ENCODE peak calls at places on chromosomes 1 and 21, in six cellular contexts. U is left lung, P is esophagus squamous epithelium, S is suprapubic skin, L is Caco-2, X is psoas muscle. M is an unnamed sample.
A peak's percentile ranks its signal among the peaks of the same experiment; 100 is the strongest.

GRCh38 chr1:31984419-31985347 is 29.0 kb upstream of the KHDRBS1 start:
- DNase-seq in U (no peak), P (no peak), S (no peak), L (no peak), X (no peak), M (peak; percentile 74)

GRCh38 chr1:35642472-35642955 is 1.2 kb upstream of the PSMB2 start:
- DNase-seq in U (no peak), P (no peak), S (no peak), L (no peak), X (no peak), M (peak; percentile 14)

GRCh38 chr1:118204106-118204505 is 19.1 kb upstream of the SPAG17 start:
- DNase-seq in U (no peak), P (no peak), S (no peak), L (no peak), X (no peak), M (peak; percentile 35)

GRCh38 chr1:109383850-109384249 is 13.9 kb downstream of the SORT1 start:
- DNase-seq in U (no peak), P (no peak), S (no peak), L (no peak), X (no peak), M (no peak)

GRCh38 chr1:146051452-146051852 is 29.9 kb upstream of the HJV start:
- DNase-seq in U (no peak), P (no peak), S (no peak), L (no peak), X (no peak), M (no peak)

GRCh38 chr21:43956667-43957030 is 55.5 kb upstream of the TRAPPC10 start:
- DNase-seq in U (peak; percentile 44), P (no peak), S (no peak), L (no peak), X (peak; percentile 84), M (peak; percentile 44)

GRCh38 chr21:43749686-43750262 is 26.3 kb downstream of the CSTB start:
- DNase-seq in U (no peak), P (no peak), S (no peak), L (no peak), X (peak; percentile 42), M (no peak)

GRCh38 chr1:193326296-193326695 is 139.9 kb upstream of the B3GALT2 start:
- DNase-seq in U (no peak), P (no peak), S (no peak), L (no peak), X (no peak), M (no peak)

GRCh38 chr1:53631622-53632310 is 107.2 kb downstream of the GLIS1 start:
- DNase-seq in U (no peak), P (no peak), S (peak; percentile 20), L (no peak), X (no peak), M (no peak)

GRCh38 chr1:172273668-172274396 is 146.7 kb upstream of the C1orf105 start:
- DNase-seq in U (no peak), P (no peak), S (no peak), L (no peak), X (no peak), M (no peak)

GRCh38 chr1:77594366-77595112 is 87.9 kb downstream of the ZZZ3 start:
- DNase-seq in U (no peak), P (no peak), S (no peak), L (no peak), X (no peak), M (no peak)

GRCh38 chr1:178220094-178220493 is 126.2 kb downstream of the RASAL2 start:
- DNase-seq in U (no peak), P (no peak), S (no peak), L (no peak), X (no peak), M (peak; percentile 49)

GRCh38 chr1:201096977-201097856 is 15.0 kb downstream of the CACNA1S start:
- DNase-seq in U (no peak), P (no peak), S (no peak), L (no peak), X (peak; percentile 36), M (no peak)

GRCh38 chr1:199282910-199283309 is 644.1 kb downstream of the PTPRC start:
- DNase-seq in U (no peak), P (no peak), S (no peak), L (no peak), X (no peak), M (no peak)

GRCh38 chr21:32412162-32412997 is at the start of gene EVA1C:
- DNase-seq in U (peak; percentile 88), P (no peak), S (peak; percentile 87), L (no peak), X (peak; percentile 84), M (peak; percentile 82)

GRCh38 chr21:35026617-35027557 is 22.2 kb downstream of the RUNX1 start:
- DNase-seq in U (peak; percentile 96), P (no peak), S (no peak), L (peak; percentile 83), X (peak; percentile 76), M (peak; percentile 47)

GRCh38 chr1:207811920-207812720 is 60.3 kb downstream of the CD46 start:
- DNase-seq in U (peak; percentile 84), P (no peak), S (peak; percentile 80), L (peak; percentile 70), X (peak; percentile 94), M (peak; percentile 71)

GRCh38 chr1:207813946-207814345 is 62.1 kb downstream of the CD46 start:
- DNase-seq in U (no peak), P (no peak), S (peak; percentile 56), L (no peak), X (peak; percentile 49), M (no peak)

GRCh38 chr1:207813513-207813881 is 61.6 kb downstream of the CD46 start:
- DNase-seq in U (no peak), P (no peak), S (peak; percentile 50), L (no peak), X (peak; percentile 43), M (no peak)

GRCh38 chr1:207814469-207814868 is 62.6 kb downstream of the CD46 start:
- DNase-seq in U (no peak), P (no peak), S (no peak), L (no peak), X (peak; percentile 48), M (no peak)

GRCh38 chr1:207812778-207813512 is 61.1 kb downstream of the CD46 start:
- DNase-seq in U (no peak), P (no peak), S (peak; percentile 38), L (no peak), X (peak; percentile 52), M (no peak)
- H3K4me3 ChIP-seq in U (no peak overlapping the region), P (peak overlapping the region; percentile 45), S (no peak overlapping the region), L (no peak overlapping the region), X (peak overlapping the region; percentile 51), M (no peak overlapping the region)

GRCh38 chr1:34013958-34014737 is 150.3 kb downstream of the HMGB4 start:
- DNase-seq in U (no peak), P (no peak), S (no peak), L (no peak), X (no peak), M (no peak)
- TF ChIP-seq CTCF in U (peak; percentile 46), P (peak; percentile 70), S (peak; percentile 26), L (no peak), X (peak; percentile 30), M (peak; percentile 52)

GRCh38 chr1:24150228-24151174 is 7.6 kb upstream of the IL22RA1 start:
- DNase-seq in U (peak; percentile 97), P (peak; percentile 40), S (peak; percentile 96), L (peak; percentile 93), X (peak; percentile 92), M (peak; percentile 58)
- H3K4me3 ChIP-seq in U (no peak overlapping the region), P (peak overlapping the region; percentile 41), S (peak overlapping the region; percentile 41), L (peak overlapping the region; percentile 25), X (peak overlapping the region; percentile 41), M (no peak overlapping the region)

GRCh38 chr1:202156590-202156989 is 3.8 kb downstream of the PTPN7 start:
- DNase-seq in U (peak; percentile 43), P (no peak), S (no peak), L (no peak), X (no peak), M (no peak)

GRCh38 chr1:202153284-202153683 is 7.1 kb downstream of the PTPN7 start:
- DNase-seq in U (no peak), P (no peak), S (no peak), L (no peak), X (no peak), M (no peak)

GRCh38 chr1:202155478-202156021 is 4.9 kb downstream of the PTPN7 start:
- DNase-seq in U (peak; percentile 82), P (no peak), S (no peak), L (no peak), X (no peak), M (no peak)

GRCh38 chr1:202154148-202154765 is 6.1 kb downstream of the PTPN7 start:
- DNase-seq in U (peak; percentile 24), P (no peak), S (no peak), L (no peak), X (no peak), M (no peak)

DNA sequence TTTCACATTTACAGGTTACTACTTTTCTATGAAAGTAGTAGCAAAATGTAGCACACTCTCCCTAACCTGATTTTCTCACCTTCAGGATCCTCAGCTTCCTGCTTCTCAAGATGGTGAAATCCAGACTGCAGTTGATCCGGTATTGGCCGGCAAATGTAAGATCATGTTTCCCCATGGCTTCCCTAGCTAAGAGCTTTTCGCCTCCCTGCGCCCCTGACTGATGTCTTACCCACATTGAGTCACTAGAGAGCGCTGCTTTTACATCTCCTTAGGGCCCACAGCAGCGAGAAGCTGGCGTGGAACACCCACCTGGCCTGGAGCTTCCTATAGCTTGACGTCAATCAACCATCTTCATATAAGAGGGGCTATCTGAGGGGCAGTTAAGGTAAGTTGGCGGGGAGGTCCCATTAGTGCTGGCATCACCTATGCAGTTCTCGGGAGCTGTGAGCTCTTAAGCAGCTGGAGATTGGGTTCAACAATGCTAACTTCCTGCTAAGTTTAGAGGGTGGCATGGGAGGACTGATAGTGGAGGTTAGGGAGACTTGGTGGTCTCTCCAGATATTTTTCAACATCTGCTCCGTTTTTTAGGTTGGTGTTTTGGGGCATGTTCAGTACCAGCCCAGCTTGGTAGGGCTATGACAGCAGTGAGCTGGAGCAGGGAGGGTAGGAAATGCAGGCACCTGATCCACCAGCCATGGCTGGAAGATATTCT is 5.5 kb downstream of the PTPN7 start:
- DNase-seq in U (peak; percentile 77), P (no peak), S (no peak), L (peak; percentile 47), X (no peak), M (peak; percentile 48)
- TF ChIP-seq CTCF in U (peak; percentile 29), P (peak; percentile 42), S (peak; percentile 45), L (no peak), X (peak; percentile 45), M (peak; percentile 58)

DNA sequence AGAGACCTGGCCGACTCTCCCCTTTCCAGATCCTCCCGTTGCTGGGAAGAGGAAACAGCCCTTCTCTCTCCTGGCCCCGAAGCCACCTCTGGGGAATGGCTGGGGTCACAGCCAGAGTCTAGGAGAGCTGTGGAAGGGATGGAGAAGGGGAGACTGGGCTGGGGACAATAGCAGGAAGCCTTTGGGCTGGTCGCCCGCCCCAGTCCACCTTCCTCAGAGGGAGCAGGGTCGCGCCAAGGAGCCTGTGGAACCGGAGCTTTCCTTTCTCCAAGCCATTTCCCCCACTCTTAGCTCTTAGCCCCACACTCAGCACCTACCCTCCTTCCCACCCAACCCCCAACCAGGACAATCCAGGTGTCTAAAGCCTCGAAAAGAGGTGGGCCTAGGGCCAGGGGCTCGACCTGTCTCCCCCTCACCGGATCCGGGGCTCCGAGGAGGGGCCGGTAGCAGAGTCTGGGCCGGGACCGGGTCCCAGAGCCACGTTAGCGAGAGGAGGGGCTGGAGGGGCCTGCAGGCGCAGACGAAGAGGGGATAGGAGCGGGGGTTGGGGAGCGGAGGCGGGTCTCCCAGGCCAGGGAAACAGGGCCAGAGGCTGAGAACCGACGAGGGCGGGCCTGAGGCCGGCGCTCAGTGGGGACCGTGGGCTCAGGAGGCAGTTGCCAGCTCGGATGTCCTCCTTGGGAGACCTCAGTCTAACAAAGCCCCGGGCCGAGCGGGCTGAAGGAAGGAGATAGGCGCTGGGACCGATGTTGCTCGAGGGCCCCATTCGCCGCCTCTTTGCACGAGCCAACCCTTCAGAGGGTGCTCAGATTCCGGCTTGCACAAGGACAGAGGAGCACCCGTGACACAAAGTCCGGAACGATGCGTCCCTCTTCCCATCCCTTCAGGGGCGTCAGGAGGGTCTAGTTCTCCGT is 1.0 kb downstream of the SEMA6C start:
- DNase-seq in U (no peak), P (no peak), S (no peak), L (no peak), X (peak; percentile 79), M (no peak)
- H3K4me3 ChIP-seq in U (peak overlapping the region; percentile 79), P (peak overlapping the region; percentile 88), S (peak overlapping the region; percentile 91), L (peak overlapping the region; percentile 80), X (peak overlapping the region; percentile 76), M (peak overlapping the region; percentile 59)